ENCODE peak calls at places on chromosomes 4 and X, in eight cellular contexts. Z, V, W, T, B, J, O and I are unnamed samples.

GRCh38 chr4:76996445-76996844 is 46.9 kb downstream of the SEPTIN11 start:
- DNase-seq in J (no peak), B (no peak), Z (no peak), O (no peak), V (no peak), T (no peak), W (peak), I (no peak)

GRCh38 chr4:168900080-168900479 is 110.0 kb downstream of the CBR4 start:
- DNase-seq in O (peak), B (no peak), W (no peak), Z (no peak), V (no peak), J (no peak), T (peak), I (peak)

GRCh38 chr4:48329193-48329592 is 12.1 kb upstream of the SLAIN2 start:
- DNase-seq in O (no peak), T (no peak), V (no peak), B (no peak), Z (no peak), W (peak), J (no peak), I (no peak)

GRCh38 chr4:108115168-108115526 is 53.6 kb downstream of the LEF1 start:
- DNase-seq in T (no peak), V (no peak), Z (no peak), O (no peak), J (no peak), W (no peak), B (no peak), I (no peak)

GRCh38 chr4:8647626-8648025 is 55.1 kb downstream of the CPZ start:
- DNase-seq in Z (no peak), V (no peak), W (no peak), B (no peak), O (no peak), J (no peak), T (no peak), I (peak)

GRCh38 chr4:104416725-104417363 is 77.8 kb downstream of the CXXC4 start:
- DNase-seq in Z (no peak), V (no peak), J (no peak), T (no peak), W (peak), B (no peak), O (no peak), I (no peak)

GRCh38 chrX:85018471-85018870 is 14.8 kb downstream of the APOOL start:
- DNase-seq in J (no peak), B (no peak), V (no peak), O (no peak), T (no peak), W (no peak), Z (no peak), I (no peak)

GRCh38 chr4:151797853-151798252 is 37.0 kb upstream of the GATB start:
- DNase-seq in B (no peak), W (no peak), O (no peak), V (no peak), T (no peak), Z (no peak), J (no peak), I (no peak)

GRCh38 chr4:87363552-87363951 is 27.4 kb downstream of the HSD17B11 start:
- DNase-seq in B (no peak), Z (no peak), W (no peak), O (no peak), J (no peak), T (no peak), V (no peak), I (no peak)

GRCh38 chr4:80259012-80259411 is 7.5 kb upstream of the FGF5 start:
- DNase-seq in O (no peak), B (no peak), W (peak), J (peak), Z (no peak), V (no peak), T (no peak), I (no peak)

GRCh38 chr4:36208884-36209473 is 35.3 kb downstream of the ARAP2 start:
- DNase-seq in Z (no peak), O (no peak), W (no peak), V (no peak), B (no peak), T (no peak), J (no peak), I (no peak)

GRCh38 chr4:69760455-69760854 is at the start of gene SULT1B1:
- DNase-seq in V (no peak), Z (no peak), O (peak), T (peak), J (no peak), W (no peak), B (no peak), I (no peak)

GRCh38 chr4:88738146-88738545 is 40.5 kb upstream of the NAP1L5 start:
- DNase-seq in W (no peak), O (no peak), B (no peak), Z (no peak), T (no peak), J (no peak), V (no peak), I (no peak)

GRCh38 chr4:98627883-98628282 is 30.5 kb downstream of the TSPAN5 start:
- DNase-seq in J (no peak), Z (no peak), B (no peak), W (no peak), T (no peak), O (peak), V (no peak), I (no peak)

GRCh38 chr4:186132577-186133277 is 28.2 kb downstream of the FAM149A start:
- DNase-seq in V (peak), J (no peak), W (no peak), B (no peak), T (no peak), Z (no peak), O (peak), I (no peak)

GRCh38 chrX:19017271-19017670 is 33.4 kb upstream of the PHKA2 start:
- DNase-seq in B (no peak), W (peak), T (no peak), V (peak), Z (no peak), O (peak), J (no peak), I (no peak)

GRCh38 chr4:4415107-4415805 is 28.4 kb downstream of the NSG1 start:
- DNase-seq in B (no peak), Z (no peak), T (no peak), J (no peak), W (no peak), O (no peak), V (no peak), I (no peak)

GRCh38 chr4:143021384-143021783 is 163.3 kb upstream of the USP38 start:
- DNase-seq in O (no peak), B (no peak), T (no peak), V (no peak), Z (no peak), J (no peak), W (no peak), I (no peak)

GRCh38 chrX:71067727-71068051 is 445 bp downstream of the SNX12 start:
- DNase-seq in J (no peak), V (no peak), Z (no peak), B (no peak), T (no peak), W (no peak), O (no peak), I (no peak)

GRCh38 chrX:68945603-68946228 is 116.9 kb downstream of the EFNB1 start:
- DNase-seq in W (peak), J (no peak), Z (no peak), O (peak), B (no peak), T (no peak), V (peak), I (no peak)

GRCh38 chr4:80361329-80361900 is 25.9 kb downstream of the CFAP299 start:
- DNase-seq in T (no peak), V (no peak), B (no peak), J (peak), O (peak), W (peak), Z (no peak), I (no peak)

GRCh38 chr4:82372874-82373815 is 646 bp downstream of the HNRNPD start:
- DNase-seq in T (peak), J (peak), W (peak), V (peak), B (peak), Z (peak), O (peak), I (peak)

GRCh38 chr4:184782731-184783472 is 42.9 kb downstream of the ACSL1 start:
- DNase-seq in V (no peak), O (no peak), T (no peak), J (no peak), Z (no peak), W (no peak), B (no peak), I (no peak)

GRCh38 chr4:37715889-37716402 is 29.8 kb upstream of the RELL1 start:
- DNase-seq in O (peak), V (no peak), B (no peak), T (no peak), W (peak), J (peak), Z (no peak), I (no peak)

GRCh38 chr4:121266982-121267381 is 102.9 kb upstream of the TNIP3 start:
- DNase-seq in O (no peak), B (no peak), W (no peak), Z (no peak), J (no peak), T (no peak), V (no peak), I (no peak)

GRCh38 chrX:13077168-13077567 is 32.7 kb upstream of the FAM9C start:
- DNase-seq in T (peak), W (no peak), J (no peak), B (no peak), V (no peak), Z (no peak), O (peak), I (no peak)

GRCh38 chr4:110609044-110609750 is 13.7 kb downstream of the PITX2 start:
- DNase-seq in T (no peak), B (no peak), Z (no peak), J (no peak), O (no peak), V (no peak), W (peak), I (no peak)

GRCh38 chr4:85411386-85411785 is 63.6 kb upstream of the ARHGAP24 start:
- DNase-seq in J (no peak), B (no peak), V (no peak), O (no peak), T (no peak), W (no peak), Z (no peak), I (no peak)

GRCh38 chr4:8548731-8549351 is 31.4 kb upstream of the GPR78 start:
- DNase-seq in B (no peak), Z (no peak), T (no peak), J (no peak), V (peak), O (no peak), W (no peak), I (no peak)

GRCh38 chr4:183872531-183872930 is 32.6 kb upstream of the STOX2 start:
- DNase-seq in Z (no peak), T (no peak), W (no peak), O (no peak), B (no peak), J (no peak), V (no peak), I (no peak)

GRCh38 chr4:76023381-76023780 is at the start of gene CXCL10:
- DNase-seq in B (no peak), V (no peak), J (no peak), O (peak), Z (no peak), W (no peak), T (no peak), I (no peak)

GRCh38 chrX:34559325-34559724 is 97.8 kb downstream of the TMEM47 start:
- DNase-seq in J (no peak), B (no peak), O (peak), T (no peak), V (no peak), W (peak), Z (no peak), I (no peak)

GRCh38 chr4:7390366-7390765 is 44.4 kb downstream of the PSAPL1 start:
- DNase-seq in W (no peak), J (no peak), B (no peak), T (peak), O (no peak), V (peak), Z (no peak), I (no peak)

GRCh38 chrX:131812847-131813825 is 210.0 kb upstream of the STK26 start:
- DNase-seq in Z (peak), T (no peak), W (peak), V (no peak), B (peak), O (no peak), J (no peak), I (peak)

GRCh38 chr4:58064618-58065017 is 954.4 kb upstream of the IGFBP7 start:
- DNase-seq in Z (no peak), W (no peak), O (no peak), J (no peak), V (no peak), T (no peak), B (no peak), I (no peak)

GRCh38 chrX:122626871-122627270 is 557.2 kb upstream of the GRIA3 start:
- DNase-seq in W (no peak), V (no peak), O (no peak), Z (no peak), B (no peak), T (no peak), J (no peak), I (no peak)

GRCh38 chrX:125203737-125204578 is 115.7 kb upstream of the TEX13C start:
- DNase-seq in O (peak), J (no peak), T (peak), Z (no peak), B (no peak), V (peak), W (peak), I (peak)

GRCh38 chr4:8155048-8155447 is 3.6 kb downstream of the ABLIM2 start:
- DNase-seq in V (no peak), B (no peak), Z (no peak), O (no peak), W (no peak), J (no peak), T (no peak), I (no peak)